ENCODE peak calls at places on chromosomes 12 and 14, in five cellular contexts. L is activated CD8-positive, alpha-beta T cell treated with anti-CD3 and anti-CD28 coated beads, Interleukin-2, amount 10 ng/mL, durations not matched to agents 7 days and 5 days; N is activated CD8-positive, alpha-beta memory T cell treated with anti-CD3 and anti-CD28 coated beads, Interleukin-2, amount 10 ng/mL, durations not matched to agents 7 days and 5 days; E is hypothalamus; S is A549. G is an unnamed sample.

GRCh38 chr12:53381739-53382630 is 2.0 kb downstream of the SP1 start:
- DNase-seq in L (peak; percentile 64), N (peak; percentile 76), E (no peak), S (no peak), G (peak; percentile 34)

GRCh38 chr14:26594148-26594547 is 3.7 kb downstream of the NOVA1 start:
- DNase-seq in L (no peak), N (no peak), E (no peak), S (no peak), G (no peak)

GRCh38 chr14:99589651-99590530 is 14.1 kb downstream of the CCDC85C start:
- DNase-seq in L (no peak), N (no peak), E (no peak), S (no peak), G (no peak)

GRCh38 chr14:90695997-90696681 is 120.1 kb downstream of the TTC7B start:
- DNase-seq in L (no peak), N (no peak), E (no peak), S (no peak), G (no peak)

GRCh38 chr14:22646570-22647254 is 2.6 kb upstream of the OR6J1 start:
- DNase-seq in L (no peak), N (no peak), E (no peak), S (no peak), G (no peak)

GRCh38 chr12:101407054-101407437 is 526 bp downstream of the ARL1 start:
- DNase-seq in L (peak; percentile 46), N (no peak), E (no peak), S (no peak), G (no peak)

GRCh38 chr14:22510527-22511110 is 78.4 kb downstream of the DAD1 start:
- DNase-seq in L (no peak), N (no peak), E (no peak), S (no peak), G (no peak)

GRCh38 chr12:111976860-111977259 is 36.1 kb downstream of the TMEM116 start:
- DNase-seq in L (no peak), N (no peak), E (no peak), S (no peak), G (no peak)

GRCh38 chr12:70332236-70332635 is 33.9 kb upstream of the KCNMB4 start:
- DNase-seq in L (no peak), N (no peak), E (no peak), S (no peak), G (no peak)

GRCh38 chr14:21109377-21110260 is 8.8 kb downstream of the TMEM253 start:
- DNase-seq in L (no peak), N (peak; percentile 57), E (no peak), S (no peak), G (no peak)

GRCh38 chr12:78864483-78865296 is at the start of gene SYT1:
- DNase-seq in L (no peak), N (no peak), E (peak; percentile 52), S (peak; percentile 98), G (no peak)

GRCh38 chr12:62250671-62251608 is 9.3 kb upstream of the USP15 start:
- DNase-seq in L (peak; percentile 34), N (peak; percentile 51), E (no peak), S (no peak), G (peak; percentile 52)

GRCh38 chr12:31742891-31743290 is 14.1 kb upstream of the AMN1 start:
- DNase-seq in L (no peak), N (no peak), E (no peak), S (no peak), G (no peak)

GRCh38 chr14:100593751-100594624 is 6.8 kb upstream of the BEGAIN start:
- DNase-seq in L (no peak), N (no peak), E (no peak), S (no peak), G (no peak)

GRCh38 chr14:101088714-101089113 is 185.2 kb upstream of the RTL1 start:
- DNase-seq in L (no peak), N (peak; percentile 21), E (no peak), S (no peak), G (no peak)

G was measured in K562.